ENCODE peak calls at places on chromosome 14, in nine cellular contexts. Q, N, T, D, F, E, H, R and J are unnamed samples.

GRCh38 chr14:71523630-71524320 is 408.5 kb upstream of the RGS6 start:
- DNase-seq in T (no peak), Q (no peak), R (no peak), F (no peak), E (no peak), N (no peak), D (no peak), H (no peak), J (no peak)

GRCh38 chr14:22976620-22977433 is 5.5 kb downstream of the AJUBA start:
- DNase-seq in F (no peak), R (no peak), T (peak; percentile 64), E (no peak), N (no peak), Q (no peak), H (peak; percentile 67), D (no peak), J (peak; percentile 68)

GRCh38 chr14:92924247-92924646 is 1.3 kb downstream of the CHGA start:
- DNase-seq in D (no peak), R (no peak), N (no peak), Q (no peak), T (no peak), H (no peak), F (no peak), E (no peak), J (no peak)

GRCh38 chr14:99660794-99661193 is 15.9 kb downstream of the HHIPL1 start:
- DNase-seq in E (no peak), R (no peak), N (no peak), D (no peak), T (no peak), Q (no peak), H (peak; percentile 80), F (no peak), J (peak; percentile 81)

GRCh38 chr14:75170797-75171196 is 5.6 kb downstream of the TMED10 start:
- DNase-seq in F (no peak), T (no peak), N (no peak), H (no peak), D (no peak), Q (no peak), E (no peak), R (no peak), J (no peak)

GRCh38 chr14:93316716-93317115 is 16.1 kb downstream of the BTBD7 start:
- DNase-seq in T (no peak), F (no peak), R (no peak), H (no peak), Q (no peak), D (no peak), E (no peak), N (no peak), J (peak; percentile 19)

GRCh38 chr14:74417201-74417600 is 8.8 kb downstream of the SYNDIG1L start:
- DNase-seq in N (no peak), Q (no peak), F (no peak), R (no peak), D (no peak), H (no peak), E (no peak), T (no peak), J (no peak)

GRCh38 chr14:89228921-89229639 is 188.0 kb downstream of the FOXN3 start:
- DNase-seq in Q (no peak), H (no peak), R (no peak), N (no peak), F (no peak), T (no peak), D (no peak), E (no peak), J (no peak)

GRCh38 chr14:74952195-74952665 is 3.2 kb downstream of the PGF start:
- DNase-seq in Q (no peak), T (no peak), N (no peak), F (no peak), H (no peak), D (no peak), E (no peak), R (no peak), J (no peak)

GRCh38 chr14:34129927-34130552 is 179.2 kb upstream of the EGLN3 start:
- DNase-seq in D (no peak), Q (no peak), F (no peak), N (no peak), T (no peak), R (no peak), H (no peak), E (no peak), J (no peak)

GRCh38 chr14:23910081-23910875 is 43.3 kb upstream of the DHRS4 start:
- DNase-seq in E (peak; percentile 53), T (peak; percentile 74), F (peak; percentile 47), H (peak; percentile 96), D (no peak), N (no peak), R (no peak), Q (no peak), J (peak; percentile 73)